ENCODE peak calls at places on chromosomes 12 and 14, in six cellular contexts. One of them, this sample, is unnamed.
A peak's percentile ranks its signal among the peaks of the same experiment; 100 is the strongest.

GRCh38 chr12:73798523-73798922 is 739.1 kb upstream of the ATXN7L3B start:
- DNase-seq in right lobe of liver: no peak
- DNase-seq in HCT116: no peak
- DNase-seq in uterus: no peak
- DNase-seq in endothelial cell of umbilical vein: no peak
- DNase-seq in heart left ventricle: no peak
- DNase-seq in this sample: no peak

GRCh38 chr12:12513416-12514006 is 49.2 kb downstream of the DUSP16 start:
- DNase-seq in right lobe of liver: no peak
- DNase-seq in HCT116: no peak
- DNase-seq in uterus: no peak
- DNase-seq in endothelial cell of umbilical vein: no peak
- DNase-seq in heart left ventricle: no peak
- DNase-seq in this sample: no peak

GRCh38 chr12:30416631-30417030 is 279.0 kb downstream of the IPO8 start:
- DNase-seq in right lobe of liver: no peak
- DNase-seq in HCT116: no peak
- DNase-seq in uterus: no peak
- DNase-seq in endothelial cell of umbilical vein: no peak
- DNase-seq in heart left ventricle: no peak
- DNase-seq in this sample: no peak

GRCh38 chr12:47226199-47226598 is 146.4 kb upstream of the AMIGO2 start:
- DNase-seq in right lobe of liver: no peak
- DNase-seq in HCT116: no peak
- DNase-seq in uterus: no peak
- DNase-seq in endothelial cell of umbilical vein: no peak
- DNase-seq in heart left ventricle: no peak
- DNase-seq in this sample: no peak

GRCh38 chr12:8823565-8824300 is 1.3 kb downstream of the A2ML1 start:
- DNase-seq in right lobe of liver: no peak
- DNase-seq in HCT116: peak; percentile 6
- DNase-seq in uterus: peak; percentile 33
- DNase-seq in endothelial cell of umbilical vein: peak; percentile 53
- DNase-seq in heart left ventricle: no peak
- DNase-seq in this sample: no peak

GRCh38 chr14:104421401-104421821 is 158.2 kb upstream of the C14orf180 start:
- DNase-seq in right lobe of liver: no peak
- DNase-seq in HCT116: no peak
- DNase-seq in uterus: no peak
- DNase-seq in endothelial cell of umbilical vein: no peak
- DNase-seq in heart left ventricle: no peak
- DNase-seq in this sample: no peak

GRCh38 chr12:96510306-96510764 is 21.0 kb downstream of the CFAP54 start:
- DNase-seq in right lobe of liver: no peak
- DNase-seq in HCT116: no peak
- DNase-seq in uterus: peak; percentile 39
- DNase-seq in endothelial cell of umbilical vein: peak; percentile 96
- DNase-seq in heart left ventricle: no peak
- DNase-seq in this sample: no peak

GRCh38 chr12:70317781-70318180 is 48.3 kb upstream of the KCNMB4 start:
- DNase-seq in right lobe of liver: no peak
- DNase-seq in HCT116: no peak
- DNase-seq in uterus: no peak
- DNase-seq in endothelial cell of umbilical vein: no peak
- DNase-seq in heart left ventricle: no peak
- DNase-seq in this sample: no peak

GRCh38 chr14:55556929-55557623 is 22.9 kb upstream of the KTN1 start:
- DNase-seq in right lobe of liver: peak; percentile 80
- DNase-seq in HCT116: peak; percentile 38
- DNase-seq in uterus: peak; percentile 24
- DNase-seq in endothelial cell of umbilical vein: peak; percentile 94
- DNase-seq in heart left ventricle: peak; percentile 93
- DNase-seq in this sample: peak; percentile 60

GRCh38 chr12:8038659-8039114 is 6.2 kb downstream of the FOXJ2 start:
- DNase-seq in right lobe of liver: no peak
- DNase-seq in HCT116: no peak
- DNase-seq in uterus: no peak
- DNase-seq in endothelial cell of umbilical vein: peak; percentile 32
- DNase-seq in heart left ventricle: peak; percentile 78
- DNase-seq in this sample: peak; percentile 72

GRCh38 chr14:78758333-78758732 is 588.2 kb downstream of the NRXN3 start:
- DNase-seq in right lobe of liver: no peak
- DNase-seq in HCT116: peak; percentile 4
- DNase-seq in uterus: no peak
- DNase-seq in endothelial cell of umbilical vein: peak; percentile 49
- DNase-seq in heart left ventricle: no peak
- DNase-seq in this sample: no peak

GRCh38 chr12:114869091-114869834 is 185.3 kb upstream of the TBX3 start:
- DNase-seq in right lobe of liver: no peak
- DNase-seq in HCT116: no peak
- DNase-seq in uterus: no peak
- DNase-seq in endothelial cell of umbilical vein: no peak
- DNase-seq in heart left ventricle: no peak
- DNase-seq in this sample: no peak

GRCh38 chr12:79409562-79409961 is 281.2 kb downstream of the PAWR start:
- DNase-seq in right lobe of liver: no peak
- DNase-seq in HCT116: no peak
- DNase-seq in uterus: peak; percentile 55
- DNase-seq in endothelial cell of umbilical vein: peak; percentile 37
- DNase-seq in heart left ventricle: no peak
- DNase-seq in this sample: no peak

GRCh38 chr12:127272864-127273263 is 994.1 kb upstream of the TMEM132C start:
- DNase-seq in right lobe of liver: no peak
- DNase-seq in HCT116: no peak
- DNase-seq in uterus: no peak
- DNase-seq in endothelial cell of umbilical vein: no peak
- DNase-seq in heart left ventricle: no peak
- DNase-seq in this sample: no peak

GRCh38 chr12:84247931-84248330 is 664.7 kb downstream of the SLC6A15 start:
- DNase-seq in right lobe of liver: no peak
- DNase-seq in HCT116: no peak
- DNase-seq in uterus: no peak
- DNase-seq in endothelial cell of umbilical vein: peak; percentile 34
- DNase-seq in heart left ventricle: no peak
- DNase-seq in this sample: no peak

GRCh38 chr14:32075636-32076277 is 1.3 kb upstream of the ARHGAP5 start:
- DNase-seq in right lobe of liver: peak; percentile 73
- DNase-seq in HCT116: no peak
- DNase-seq in uterus: no peak
- DNase-seq in endothelial cell of umbilical vein: no peak
- DNase-seq in heart left ventricle: no peak
- DNase-seq in this sample: peak; percentile 65

GRCh38 chr14:80269338-80269935 is 58.1 kb upstream of the DIO2 start:
- DNase-seq in right lobe of liver: no peak
- DNase-seq in HCT116: no peak
- DNase-seq in uterus: no peak
- DNase-seq in endothelial cell of umbilical vein: peak; percentile 3
- DNase-seq in heart left ventricle: no peak
- DNase-seq in this sample: no peak

GRCh38 chr12:79422060-79422812 is 268.5 kb downstream of the PAWR start:
- DNase-seq in right lobe of liver: no peak
- DNase-seq in HCT116: no peak
- DNase-seq in uterus: no peak
- DNase-seq in endothelial cell of umbilical vein: peak; percentile 60
- DNase-seq in heart left ventricle: no peak
- DNase-seq in this sample: no peak

GRCh38 chr12:21438643-21439042 is 1.2 kb downstream of the PYROXD1 start:
- DNase-seq in right lobe of liver: no peak
- DNase-seq in HCT116: no peak
- DNase-seq in uterus: no peak
- DNase-seq in endothelial cell of umbilical vein: no peak
- DNase-seq in heart left ventricle: no peak
- DNase-seq in this sample: no peak

GRCh38 chr12:943051-943450 is 6.4 kb downstream of the RAD52 start:
- DNase-seq in right lobe of liver: no peak
- DNase-seq in HCT116: no peak
- DNase-seq in uterus: no peak
- DNase-seq in endothelial cell of umbilical vein: no peak
- DNase-seq in heart left ventricle: no peak
- DNase-seq in this sample: peak; percentile 55
- H3K4me3 ChIP-seq in right lobe of liver: no peak overlapping the region
- H3K4me3 ChIP-seq in HCT116: no peak overlapping the region
- H3K4me3 ChIP-seq in uterus: no peak overlapping the region
- H3K4me3 ChIP-seq in endothelial cell of umbilical vein: no peak overlapping the region
- H3K4me3 ChIP-seq in heart left ventricle: no peak overlapping the region
- H3K4me3 ChIP-seq in this sample: no peak overlapping the region

GRCh38 chr12:3300833-3301401 is 190.1 kb upstream of the PRMT8 start:
- DNase-seq in right lobe of liver: no peak
- DNase-seq in HCT116: no peak
- DNase-seq in uterus: no peak
- DNase-seq in endothelial cell of umbilical vein: no peak
- DNase-seq in heart left ventricle: no peak
- DNase-seq in this sample: no peak

GRCh38 chr12:3302406-3303041 is 188.5 kb upstream of the PRMT8 start:
- DNase-seq in right lobe of liver: no peak
- DNase-seq in HCT116: no peak
- DNase-seq in uterus: no peak
- DNase-seq in endothelial cell of umbilical vein: no peak
- DNase-seq in heart left ventricle: no peak
- DNase-seq in this sample: no peak

GRCh38 chr12:3298603-3299002 is 192.4 kb upstream of the PRMT8 start:
- DNase-seq in right lobe of liver: no peak
- DNase-seq in HCT116: no peak
- DNase-seq in uterus: no peak
- DNase-seq in endothelial cell of umbilical vein: no peak
- DNase-seq in heart left ventricle: no peak
- DNase-seq in this sample: no peak

GRCh38 chr12:3303410-3304136 is 187.4 kb upstream of the PRMT8 start:
- DNase-seq in right lobe of liver: no peak
- DNase-seq in HCT116: no peak
- DNase-seq in uterus: no peak
- DNase-seq in endothelial cell of umbilical vein: no peak
- DNase-seq in heart left ventricle: no peak
- DNase-seq in this sample: no peak

DNA sequence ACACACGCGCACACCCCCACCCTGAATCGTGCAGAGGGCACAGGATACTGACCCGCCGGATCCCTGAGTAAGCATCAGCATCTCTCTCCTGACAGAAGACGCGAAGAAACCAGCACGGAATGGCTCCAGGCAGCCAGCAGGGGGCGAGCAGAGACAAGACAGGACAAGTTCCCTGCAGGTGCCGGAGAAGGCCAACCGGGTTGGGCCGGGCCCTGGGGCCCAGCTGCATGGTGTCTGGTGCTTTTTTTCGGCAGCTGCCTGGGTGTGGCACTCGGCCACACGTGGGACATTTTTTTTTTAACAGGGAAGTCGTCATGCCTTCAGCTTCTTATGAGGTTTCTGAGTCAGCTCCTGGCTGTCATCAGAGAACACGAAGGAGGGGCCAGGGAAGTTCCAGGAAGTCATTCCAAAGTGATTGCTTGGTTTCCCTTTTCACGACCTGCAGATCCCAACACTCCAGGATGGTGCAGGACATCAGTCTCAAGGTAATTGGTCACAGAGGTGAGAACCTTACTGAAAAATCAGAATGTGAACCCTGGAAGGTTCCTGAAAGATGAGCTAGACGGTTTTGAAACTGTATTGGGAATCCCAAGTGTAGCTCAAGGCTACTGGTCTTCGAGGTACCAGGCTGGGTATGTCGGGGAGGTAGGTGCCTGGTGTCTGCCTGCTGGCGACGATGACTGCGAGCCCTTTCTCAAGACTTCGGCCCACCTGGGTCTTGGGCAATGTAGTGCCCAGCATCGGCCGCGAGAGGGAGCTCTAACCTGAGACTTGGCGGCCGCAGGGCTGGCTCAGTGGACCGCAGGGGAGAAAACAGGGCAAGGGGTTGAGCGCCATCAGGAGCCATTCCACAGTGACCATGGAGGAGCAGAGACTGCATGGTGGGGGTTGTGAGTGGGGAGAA is 190.8 kb upstream of the PRMT8 start:
- DNase-seq in right lobe of liver: peak; percentile 87
- DNase-seq in HCT116: peak; percentile 92
- DNase-seq in uterus: peak; percentile 83
- DNase-seq in endothelial cell of umbilical vein: peak; percentile 79
- DNase-seq in heart left ventricle: peak; percentile 93
- DNase-seq in this sample: peak; percentile 90
- TF ChIP-seq POLR2A in right lobe of liver: no peak
- TF ChIP-seq POLR2A in HCT116: no peak
- TF ChIP-seq POLR2A in uterus: no peak
- TF ChIP-seq POLR2A in endothelial cell of umbilical vein: no peak
- TF ChIP-seq POLR2A in heart left ventricle: no peak
- TF ChIP-seq POLR2A in this sample: no peak

DNA sequence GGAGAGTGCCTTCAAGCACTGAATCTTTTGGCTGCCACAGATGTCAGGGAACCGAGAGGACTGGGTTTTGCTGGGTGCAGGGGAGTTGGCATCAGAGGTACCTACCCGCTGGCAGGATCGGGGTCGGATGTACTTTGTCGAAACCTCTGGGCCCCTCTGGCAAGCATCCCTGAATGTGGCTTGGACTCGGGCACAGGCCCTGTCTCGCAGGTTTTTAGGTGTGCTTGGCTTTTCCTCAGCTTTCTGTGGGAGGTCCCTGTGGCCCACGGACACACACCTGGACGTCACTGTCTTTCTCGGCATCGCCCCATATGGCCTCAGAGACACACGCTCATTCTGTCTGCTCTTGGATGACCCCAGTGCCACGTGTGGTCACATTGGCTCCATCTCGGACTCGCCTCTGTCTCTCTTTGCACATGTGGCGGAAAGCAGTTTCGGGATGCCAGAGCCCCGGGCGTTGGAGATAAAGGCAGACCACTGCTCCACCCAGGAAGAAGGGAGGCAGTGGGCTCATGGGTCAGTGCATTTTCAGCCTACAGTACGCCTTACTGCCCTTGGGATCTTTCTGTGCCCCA is 769.6 kb upstream of the ALG10B start:
- DNase-seq in right lobe of liver: no peak
- DNase-seq in HCT116: no peak
- DNase-seq in uterus: no peak
- DNase-seq in endothelial cell of umbilical vein: no peak
- DNase-seq in heart left ventricle: no peak
- DNase-seq in this sample: no peak
- H3K9me3 ChIP-seq in right lobe of liver: no peaks in the 10 kb centered on the region
- H3K9me3 ChIP-seq in HCT116: no peaks in the 10 kb centered on the region
- H3K9me3 ChIP-seq in uterus: no peaks in the 10 kb centered on the region
- H3K9me3 ChIP-seq in endothelial cell of umbilical vein: peaks cover 2% of the 10 kb centered on the region
- H3K9me3 ChIP-seq in heart left ventricle: no peaks in the 10 kb centered on the region
- H3K9me3 ChIP-seq in this sample: no peaks in the 10 kb centered on the region

DNA sequence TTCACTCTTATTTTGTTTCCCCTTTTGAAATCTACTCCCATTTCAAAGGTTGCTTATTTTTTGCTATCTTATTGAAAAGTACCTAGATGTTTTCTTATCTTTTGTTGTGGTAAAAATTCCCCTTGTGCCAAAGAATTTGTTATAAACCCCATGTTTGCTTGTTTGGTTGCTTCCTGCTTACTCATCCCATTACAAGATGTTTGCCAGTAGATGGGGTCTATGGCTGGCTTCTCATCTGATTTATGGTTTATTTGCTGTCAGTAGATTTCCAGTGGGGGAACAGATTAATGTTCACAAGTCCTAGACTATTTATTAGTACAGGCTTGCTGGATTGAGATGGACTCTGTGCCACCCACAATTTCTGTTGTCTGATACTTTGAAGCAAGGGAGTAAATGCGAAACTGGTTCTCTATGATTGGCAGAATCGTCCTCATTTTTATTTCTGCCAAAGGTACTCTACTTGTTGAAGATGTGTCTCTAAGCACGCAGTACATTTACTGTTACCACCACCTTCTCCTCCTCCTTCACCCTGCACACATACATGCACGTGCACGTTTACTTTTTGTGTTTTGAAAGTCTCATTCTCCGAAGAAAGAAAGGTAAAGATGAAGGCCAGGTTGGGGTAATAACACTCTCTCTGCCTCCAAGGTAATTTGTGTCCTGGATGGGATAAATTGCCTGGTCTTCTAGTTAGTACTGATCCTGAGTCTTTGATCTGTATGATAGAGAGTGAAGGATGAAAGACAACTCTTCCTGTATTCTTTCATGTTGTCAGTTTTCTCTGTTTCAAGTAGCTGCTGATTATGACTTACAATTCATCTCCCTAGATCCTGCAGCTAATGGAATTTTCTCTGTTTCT is 117.2 kb upstream of the ATP2B1 start:
- DNase-seq in right lobe of liver: no peak
- DNase-seq in HCT116: peak; percentile 28
- DNase-seq in uterus: no peak
- DNase-seq in endothelial cell of umbilical vein: peak; percentile 69
- DNase-seq in heart left ventricle: no peak
- DNase-seq in this sample: no peak
- H3K4me3 ChIP-seq in right lobe of liver: no peak overlapping the region
- H3K4me3 ChIP-seq in HCT116: no peak overlapping the region
- H3K4me3 ChIP-seq in uterus: no peak overlapping the region
- H3K4me3 ChIP-seq in endothelial cell of umbilical vein: no peak overlapping the region
- H3K4me3 ChIP-seq in heart left ventricle: no peak overlapping the region
- H3K4me3 ChIP-seq in this sample: no peak overlapping the region